ENCODE peak calls at places on chromosomes 12 and 14, in five cellular contexts. J, N, P, W and I are unnamed samples.

GRCh38 chr12:126389215-126389841 is 1324.1 kb downstream of the AACS start:
- DNase-seq in N (no peak), J (no peak), P (no peak), W (no peak), I (no peak)

GRCh38 chr12:97006585-97006984 is 99.5 kb downstream of the NEDD1 start:
- DNase-seq in W (no peak), N (no peak), P (no peak), J (no peak), I (no peak)

GRCh38 chr12:29517265-29517664 is 19.8 kb upstream of the OVCH1 start:
- DNase-seq in W (no peak), P (peak), J (no peak), N (no peak), I (no peak)

GRCh38 chr14:75126679-75127473 is at the start of gene NEK9:
- DNase-seq in P (peak), J (peak), N (peak), W (peak), I (peak)

GRCh38 chr14:75216427-75217006 is 40.1 kb upstream of the TMED10 start:
- DNase-seq in N (no peak), W (no peak), J (no peak), P (no peak), I (no peak)

GRCh38 chr12:119178544-119179334 is at the start of gene HSPB8:
- DNase-seq in N (peak), J (peak), W (peak), P (peak), I (no peak)

GRCh38 chr14:50964683-50965390 is 20.6 kb upstream of the PYGL start:
- DNase-seq in N (no peak), P (no peak), J (peak), W (peak), I (no peak)

GRCh38 chr14:69077841-69078240 is 75.1 kb downstream of the DCAF5 start:
- DNase-seq in N (no peak), J (peak), W (no peak), P (no peak), I (no peak)

GRCh38 chr12:94379479-94380113 is 80.1 kb downstream of the CEP83 start:
- DNase-seq in P (no peak), N (no peak), W (peak), J (no peak), I (no peak)

GRCh38 chr12:104793280-104793679 is 164.8 kb downstream of the SLC41A2 start:
- DNase-seq in J (no peak), W (no peak), P (no peak), N (no peak), I (no peak)

GRCh38 chr14:105026789-105027563 is 6.1 kb upstream of the CDCA4 start:
- DNase-seq in J (no peak), N (no peak), W (no peak), P (peak), I (no peak)

GRCh38 chr12:114166360-114166759 is 200.2 kb upstream of the RBM19 start:
- DNase-seq in J (peak), P (peak), W (peak), N (peak), I (no peak)

GRCh38 chr12:14256139-14256538 is 109.3 kb upstream of the ATF7IP start:
- DNase-seq in N (no peak), P (no peak), J (no peak), W (no peak), I (no peak)

GRCh38 chr12:96398422-96399080 is 1.7 kb downstream of the CDK17 start:
- DNase-seq in N (no peak), J (no peak), P (no peak), W (peak), I (no peak)

GRCh38 chr12:53751336-53752191 is at the start of gene CISTR:
- DNase-seq in J (no peak), P (no peak), N (peak), W (no peak), I (no peak)

GRCh38 chr14:96888593-96888992 is 91.4 kb downstream of the VRK1 start:
- DNase-seq in J (no peak), P (peak), N (no peak), W (no peak), I (no peak)

DNA sequence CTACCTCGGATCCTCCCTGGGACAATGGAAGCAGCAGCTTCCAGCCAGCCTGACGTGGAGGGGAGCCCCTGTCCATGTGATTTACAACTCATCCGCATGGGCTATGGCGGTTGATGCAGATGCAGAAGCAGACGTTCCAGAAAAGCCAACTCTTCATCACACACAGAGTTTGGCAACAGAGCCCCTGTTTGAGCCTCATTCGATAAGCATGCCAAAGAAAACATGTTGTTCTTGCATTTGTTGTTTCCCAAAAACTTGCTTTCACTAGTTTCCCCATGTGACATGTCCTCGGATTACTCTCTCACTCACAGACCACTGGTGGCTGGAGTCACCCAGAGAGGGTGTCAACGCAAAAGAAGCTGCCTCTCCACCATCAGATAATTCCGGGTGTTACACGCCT is 16.4 kb upstream of the TC2N start:
- DNase-seq in N (no peak), P (no peak), W (no peak), J (no peak), I (no peak)
- TF ChIP-seq ESRRA in N (no peak), P (no peak), W (no peak), J (no peak), I (no peak)

GRCh38 chr12:4858385-4858784 is 51.3 kb upstream of the KCNA1 start:
- DNase-seq in J (no peak), N (peak), P (no peak), W (peak), I (no peak)
- TF ChIP-seq ESRRA in J (no peak), N (no peak), P (no peak), W (no peak), I (no peak)

GRCh38 chr12:2285462-2285861 is 232.7 kb downstream of the CACNA1C start:
- DNase-seq in N (no peak), P (no peak), J (no peak), W (no peak), I (no peak)
- TF ChIP-seq ESRRA in N (no peak), P (no peak), J (no peak), W (no peak), I (no peak)

DNA sequence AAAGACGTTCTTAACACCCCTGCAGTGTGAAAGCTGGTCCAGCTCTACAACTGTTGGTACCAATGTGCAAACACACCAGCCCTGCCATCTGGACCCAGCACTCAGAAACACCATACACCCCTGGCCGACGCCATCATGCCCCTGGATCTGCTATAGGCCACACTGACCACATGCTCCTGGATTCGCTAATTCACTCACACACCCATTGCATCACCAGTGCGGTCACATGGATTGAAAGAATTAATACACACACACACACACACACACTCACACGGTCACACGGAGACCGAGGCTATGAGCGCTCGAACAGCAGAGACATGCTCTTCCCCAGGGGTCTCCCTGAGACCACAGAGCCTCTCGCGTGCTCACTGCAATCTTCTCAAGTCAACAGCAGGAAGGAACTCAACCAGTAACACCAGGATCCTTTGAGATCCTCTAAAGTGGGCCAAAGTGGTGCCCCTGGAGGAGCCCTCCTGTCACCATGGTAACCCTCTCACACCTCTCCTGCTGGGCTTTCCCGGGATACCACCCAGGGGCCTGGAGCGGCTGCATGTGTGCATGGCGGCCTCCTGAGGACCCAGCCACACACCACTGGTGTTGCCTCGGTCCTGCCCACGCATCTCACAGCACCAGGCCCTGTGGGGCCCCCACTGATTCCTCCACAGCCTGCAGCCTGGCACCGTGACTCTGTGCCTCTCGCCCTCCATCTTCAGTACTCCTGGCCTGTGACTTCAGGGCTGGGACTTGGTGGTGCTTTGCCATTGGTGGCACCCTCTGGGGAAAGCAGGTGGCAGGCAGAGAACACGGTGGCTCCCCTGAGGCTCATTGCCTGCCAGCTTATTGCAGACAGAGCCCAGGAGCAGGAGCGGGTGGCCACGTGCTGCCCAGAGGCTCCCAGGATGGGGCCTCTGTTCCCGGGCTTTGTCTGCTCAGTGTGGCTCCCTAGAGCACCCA is 15.1 kb downstream of the LRTM2 start:
- DNase-seq in J (no peak), N (no peak), P (no peak), W (no peak), I (no peak)
- TF ChIP-seq ESRRA in J (no peak), N (no peak), P (no peak), W (no peak), I (no peak)

GRCh38 chr14:80100681-80101080 is 110.6 kb downstream of the DIO2 start:
- DNase-seq in J (no peak), P (no peak), N (no peak), W (no peak), I (no peak)

GRCh38 chr14:80095623-80096022 is 115.7 kb downstream of the DIO2 start:
- DNase-seq in P (no peak), J (peak), W (no peak), N (no peak), I (no peak)
- TF ChIP-seq ESRRA in P (no peak), J (no peak), W (no peak), N (no peak), I (no peak)

GRCh38 chr12:71763682-71764379 is 9.2 kb downstream of the RAB21 start:
- DNase-seq in W (no peak), P (no peak), J (no peak), N (no peak), I (no peak)
- TF ChIP-seq ESRRA in W (no peak), P (no peak), J (no peak), N (no peak), I (no peak)

GRCh38 chr14:101839236-101839635 is 77.7 kb downstream of the PPP2R5C start:
- DNase-seq in J (no peak), P (no peak), N (no peak), W (no peak), I (peak)
- TF ChIP-seq ESRRA in J (no peak), P (no peak), N (no peak), W (no peak), I (no peak)

DNA sequence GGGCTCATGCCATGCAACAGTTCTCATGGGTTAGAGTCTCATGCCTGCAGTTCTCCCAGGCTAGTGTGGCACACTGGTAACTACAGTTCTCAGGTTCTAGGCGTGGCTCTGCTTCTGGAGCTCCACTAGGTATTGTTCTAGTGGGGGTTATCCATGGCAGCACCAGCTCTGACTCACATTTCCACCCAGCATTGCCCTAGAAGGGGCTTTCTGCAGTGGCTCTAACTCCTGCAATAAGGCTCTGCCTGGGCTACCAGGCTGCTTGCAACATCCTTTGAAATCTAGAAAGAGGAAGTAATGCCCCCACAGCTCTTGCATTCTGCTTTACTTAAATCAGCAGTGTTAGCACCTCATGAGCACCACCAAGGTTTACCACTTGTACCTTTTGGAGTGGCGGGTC is 220.3 kb upstream of the ARID2 start:
- DNase-seq in W (no peak), N (no peak), J (no peak), P (no peak), I (peak)
- TF ChIP-seq ESRRA in W (no peak), N (no peak), J (no peak), P (no peak), I (no peak)